ENCODE peak calls at places on chromosomes 4 and X, in eight cellular contexts. S is transverse colon, U is heart left ventricle, R is Peyer's patch, E is tibial nerve, K is ovary, B is adrenal gland, J is upper lobe of left lung. H is an unnamed sample.

GRCh38 chr4:1012031-1012739 is 759 bp downstream of the FGFRL1 start:
- DNase-seq in E (peak; percentile 23), K (peak; percentile 75), B (peak; percentile 73), J (peak; percentile 93), U (no peak), S (peak; percentile 67), R (peak; percentile 38), H (no peak)

GRCh38 chr4:122151982-122152698 is at the start of gene BLTP1:
- DNase-seq in U (peak; percentile 94), E (peak; percentile 75), J (peak; percentile 98), B (peak; percentile 88), K (peak; percentile 93), S (peak; percentile 93), R (peak; percentile 86), H (peak; percentile 71)

GRCh38 chr4:188021548-188022249 is 26.1 kb downstream of the ZFP42 start:
- DNase-seq in K (no peak), E (no peak), U (no peak), R (no peak), S (peak; percentile 76), J (no peak), B (no peak), H (no peak)

GRCh38 chr4:44629280-44629866 is 22.1 kb downstream of the YIPF7 start:
- DNase-seq in J (no peak), U (no peak), E (no peak), S (no peak), K (no peak), R (peak; percentile 17), B (peak; percentile 49), H (no peak)

GRCh38 chr4:98614655-98615054 is 43.8 kb downstream of the TSPAN5 start:
- DNase-seq in K (no peak), S (no peak), U (no peak), R (no peak), E (no peak), B (no peak), J (no peak), H (no peak)

GRCh38 chr4:7652006-7652405 is 217.3 kb upstream of the PSAPL1 start:
- DNase-seq in J (no peak), B (no peak), K (peak; percentile 40), R (no peak), U (no peak), E (no peak), S (no peak), H (no peak)

GRCh38 chr4:8303081-8303480 is 33.5 kb downstream of the HTRA3 start:
- DNase-seq in R (no peak), J (no peak), S (peak; percentile 3), U (no peak), B (no peak), E (no peak), K (peak; percentile 7), H (no peak)

GRCh38 chr4:183941964-183942363 is 36.9 kb downstream of the STOX2 start:
- DNase-seq in U (no peak), E (no peak), B (no peak), S (no peak), K (no peak), J (no peak), R (no peak), H (no peak)

GRCh38 chr4:117134386-117134785 is 49.0 kb upstream of the TRAM1L1 start:
- DNase-seq in S (no peak), J (no peak), U (no peak), B (no peak), K (no peak), R (no peak), E (no peak), H (no peak)

GRCh38 chr4:124177647-124178425 is 534.7 kb downstream of the ANKRD50 start:
- DNase-seq in S (no peak), B (no peak), U (no peak), R (no peak), J (no peak), K (no peak), E (no peak), H (no peak)

GRCh38 chr4:185838514-185839203 is 26.7 kb upstream of the SORBS2 start:
- DNase-seq in B (no peak), J (no peak), K (no peak), E (no peak), S (no peak), U (no peak), R (no peak), H (no peak)

GRCh38 chr4:99608417-99608816 is 33.8 kb downstream of the MTTP start:
- DNase-seq in K (no peak), U (no peak), J (no peak), R (no peak), E (no peak), B (no peak), S (no peak), H (no peak)

GRCh38 chr4:182222766-182223165 is 20.4 kb upstream of the TENM3 start:
- DNase-seq in J (no peak), S (no peak), E (no peak), U (no peak), K (no peak), B (no peak), R (no peak), H (no peak)

GRCh38 chr4:41430796-41431195 is 107.2 kb upstream of the LIMCH1 start:
- DNase-seq in J (no peak), B (no peak), E (no peak), R (no peak), K (no peak), S (no peak), U (no peak), H (no peak)

GRCh38 chr4:10273030-10273429 is 156.4 kb upstream of the WDR1 start:
- DNase-seq in R (no peak), S (no peak), U (no peak), J (no peak), E (no peak), B (no peak), K (no peak), H (no peak)

GRCh38 chr4:93658443-93658842 is 170.1 kb upstream of the ATOH1 start:
- DNase-seq in U (no peak), K (no peak), B (no peak), R (no peak), E (no peak), J (no peak), S (no peak), H (no peak)

GRCh38 chrX:113804293-113804692 is 779.6 kb upstream of the HTR2C start:
- DNase-seq in U (no peak), S (no peak), R (no peak), K (no peak), B (no peak), E (no peak), J (no peak), H (no peak)

GRCh38 chrX:81195712-81196111 is 6.0 kb downstream of the HMGN5 start:
- DNase-seq in R (peak; percentile 58), E (peak; percentile 14), S (peak; percentile 57), K (no peak), B (peak; percentile 68), U (peak; percentile 42), J (no peak), H (peak; percentile 9)

GRCh38 chr4:54473077-54473545 is 184.6 kb upstream of the KIT start:
- DNase-seq in S (no peak), B (no peak), U (no peak), J (no peak), R (no peak), E (no peak), K (no peak), H (no peak)
- TF ChIP-seq POLR2A in S (no peak), B (no peak), U (no peak), J (no peak), R (no peak), E (no peak), K (no peak), H (no peak)

GRCh38 chrX:87896057-87896456 is 378.5 kb downstream of the KLHL4 start:
- DNase-seq in E (no peak), J (no peak), R (no peak), S (no peak), U (no peak), B (no peak), K (no peak), H (no peak)

GRCh38 chrX:87895421-87895820 is 377.8 kb downstream of the KLHL4 start:
- DNase-seq in R (no peak), K (no peak), S (no peak), B (no peak), E (no peak), J (no peak), U (no peak), H (no peak)

DNA sequence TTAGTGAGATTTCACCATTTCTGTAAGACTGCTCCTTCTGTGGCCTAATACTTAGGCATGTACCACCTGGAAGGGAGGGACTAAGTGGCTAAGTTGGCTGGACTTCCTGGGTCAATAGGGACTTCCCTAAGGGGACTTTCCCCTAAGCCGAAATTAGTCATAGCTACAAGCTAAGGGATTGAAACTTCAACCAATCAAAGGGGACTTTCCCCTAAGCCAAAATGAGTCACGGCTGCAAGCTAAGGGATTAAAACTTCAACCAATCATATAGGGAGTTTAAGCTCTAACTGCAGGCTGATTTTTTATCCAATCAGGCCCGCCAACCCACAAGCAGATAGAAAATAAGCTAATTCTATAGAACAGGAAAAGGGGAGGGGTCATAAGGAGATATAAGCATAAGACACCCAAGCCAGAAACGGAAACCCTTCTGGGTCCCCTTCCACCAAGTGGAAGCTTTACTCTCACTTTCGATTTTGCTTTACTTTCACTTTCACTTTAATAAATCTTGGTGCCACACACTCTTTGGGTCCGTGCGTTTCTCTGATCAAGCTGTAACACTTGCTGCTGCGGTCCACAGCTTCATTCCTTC is 382.8 kb downstream of the KLHL4 start:
- DNase-seq in B (no peak), K (no peak), E (no peak), R (no peak), U (no peak), S (no peak), J (no peak), H (no peak)
- H3K4me3 ChIP-seq in B (peak overlapping the region; percentile 8), K (no peak overlapping the region), E (no peak overlapping the region), R (no peak overlapping the region), U (no peak overlapping the region), S (no peak overlapping the region), J (no peak overlapping the region), H (no peak overlapping the region)

GRCh38 chrX:41332408-41332987 is 1.5 kb upstream of the DDX3X start:
- DNase-seq in E (no peak), U (peak; percentile 44), K (no peak), B (peak; percentile 33), R (peak; percentile 62), J (no peak), S (peak; percentile 55), H (no peak)
- TF ChIP-seq POLR2A in E (no peak), U (no peak), K (no peak), B (no peak), R (no peak), J (no peak), S (no peak), H (no peak)

GRCh38 chr4:36997727-36998126 is 246.8 kb upstream of the NWD2 start:
- DNase-seq in U (no peak), R (no peak), S (no peak), B (no peak), K (no peak), J (no peak), E (no peak), H (no peak)
- H3K4me3 ChIP-seq in U (no peak overlapping the region), R (no peak overlapping the region), S (no peak overlapping the region), B (no peak overlapping the region), K (no peak overlapping the region), J (no peak overlapping the region), E (no peak overlapping the region), H (no peak overlapping the region)

GRCh38 chr4:163279713-163280112 is 52.7 kb downstream of the NPY1R start:
- DNase-seq in R (no peak), K (no peak), U (no peak), S (no peak), J (no peak), E (no peak), B (no peak), H (no peak)
- TF ChIP-seq POLR2A in R (no peak), K (no peak), U (no peak), S (no peak), J (no peak), E (no peak), B (no peak), H (no peak)

H was measured in gastrocnemius medialis.